ENCODE peak calls at places on chromosome 3, in seven cellular contexts. V is CD8-positive, alpha-beta T cell; C is AG04450; I is uterus; F is heart left ventricle; Y is OCI-LY7; W is stomach. B is an unnamed sample.

GRCh38 chr3:4822568-4822967 is 156.7 kb upstream of the BHLHE40 start:
- DNase-seq in W (no peak), V (no peak), C (no peak), F (no peak), I (no peak), Y (no peak), B (no peak)

GRCh38 chr3:142664819-142665218 is 59.0 kb upstream of the TRPC1 start:
- DNase-seq in C (no peak), F (no peak), V (no peak), W (no peak), Y (no peak), I (no peak), B (no peak)

GRCh38 chr3:141410861-141411771 is 42.8 kb downstream of the ZBTB38 start:
- DNase-seq in W (no peak), V (peak), I (no peak), F (no peak), Y (no peak), C (no peak), B (peak)

GRCh38 chr3:94024385-94024784 is 4.0 kb downstream of the STX19 start:
- DNase-seq in F (no peak), Y (no peak), V (no peak), C (no peak), W (no peak), I (no peak), B (no peak)

GRCh38 chr3:194485876-194486539 is 794 bp downstream of the ATP13A3 start:
- DNase-seq in V (peak), Y (peak), I (peak), F (peak), C (no peak), W (peak), B (peak)

GRCh38 chr3:33665294-33665693 is 52.8 kb downstream of the CLASP2 start:
- DNase-seq in C (no peak), F (no peak), V (no peak), Y (no peak), W (no peak), I (no peak), B (no peak)

GRCh38 chr3:58188921-58189451 is 21.8 kb downstream of the DNASE1L3 start:
- DNase-seq in V (no peak), I (no peak), W (no peak), F (no peak), Y (no peak), C (no peak), B (no peak)

GRCh38 chr3:57977755-57978715 is 30.2 kb upstream of the FLNB start:
- DNase-seq in I (no peak), W (no peak), C (no peak), F (no peak), Y (no peak), V (no peak), B (peak)

GRCh38 chr3:23075478-23075877 is 127.6 kb upstream of the UBE2E2 start:
- DNase-seq in I (no peak), Y (no peak), F (no peak), V (no peak), C (no peak), W (no peak), B (no peak)

GRCh38 chr3:126110431-126111125 is 26.7 kb upstream of the SLC41A3 start:
- DNase-seq in V (no peak), I (peak), F (no peak), C (no peak), W (peak), Y (no peak), B (no peak)

GRCh38 chr3:185552358-185552877 is at the start of gene LIPH:
- DNase-seq in Y (no peak), I (no peak), V (no peak), C (no peak), F (no peak), W (peak), B (no peak)

GRCh38 chr3:150237490-150237889 is 170.6 kb upstream of the TSC22D2 start:
- DNase-seq in V (no peak), W (no peak), I (peak), C (no peak), Y (no peak), F (no peak), B (no peak)

GRCh38 chr3:70119892-70120291 is 120.4 kb downstream of the SAMMSON start:
- DNase-seq in I (no peak), C (no peak), F (no peak), V (no peak), W (no peak), Y (no peak), B (no peak)

GRCh38 chr3:186930639-186931486 is 537 bp downstream of the ST6GAL1 start:
- DNase-seq in Y (peak), W (peak), F (peak), C (no peak), V (peak), I (peak), B (no peak)

GRCh38 chr3:50628601-50629000 is 11.7 kb downstream of the MAPKAPK3 start:
- DNase-seq in W (no peak), I (no peak), C (no peak), V (no peak), Y (no peak), F (no peak), B (no peak)

GRCh38 chr3:143731776-143732175 is 116.5 kb downstream of the SLC9A9 start:
- DNase-seq in Y (no peak), C (no peak), F (no peak), W (no peak), I (no peak), V (no peak), B (no peak)

GRCh38 chr3:115071611-115072010 is 75.5 kb downstream of the ZBTB20 start:
- DNase-seq in W (no peak), F (no peak), I (no peak), V (no peak), C (peak), Y (no peak), B (no peak)

GRCh38 chr3:71461749-71462483 is 121.6 kb downstream of the FOXP1 start:
- DNase-seq in I (no peak), C (peak), Y (no peak), V (no peak), W (no peak), F (no peak), B (no peak)

GRCh38 chr3:152084441-152084840 is 184.3 kb upstream of the MBNL1 start:
- DNase-seq in C (no peak), I (no peak), V (no peak), F (no peak), Y (no peak), W (no peak), B (no peak)

GRCh38 chr3:30227571-30228301 is 378.7 kb upstream of the TGFBR2 start:
- DNase-seq in I (no peak), V (no peak), F (no peak), C (peak), Y (no peak), W (no peak), B (no peak)

GRCh38 chr3:78163379-78163778 is 1123.5 kb downstream of the ROBO2 start:
- DNase-seq in V (no peak), F (no peak), W (no peak), Y (no peak), I (no peak), C (no peak), B (no peak)

GRCh38 chr3:157119369-157119951 is 40.5 kb downstream of the CCNL1 start:
- DNase-seq in V (no peak), Y (no peak), C (no peak), I (no peak), F (no peak), W (no peak), B (no peak)

GRCh38 chr3:119456469-119456868 is 6.9 kb downstream of the TMEM39A start:
- DNase-seq in W (no peak), I (no peak), V (no peak), Y (no peak), F (no peak), C (no peak), B (no peak)

GRCh38 chr3:190543656-190544055 is 29.8 kb downstream of the IL1RAP start:
- DNase-seq in Y (no peak), F (no peak), I (no peak), V (no peak), C (no peak), W (no peak), B (no peak)

GRCh38 chr3:154885016-154885415 is 195.1 kb upstream of the MME start:
- DNase-seq in C (peak), F (no peak), Y (no peak), I (no peak), V (no peak), W (no peak), B (no peak)

GRCh38 chr3:74122281-74122680 is 492.2 kb downstream of the CNTN3 start:
- DNase-seq in C (no peak), Y (no peak), F (no peak), I (no peak), W (no peak), V (no peak), B (no peak)

GRCh38 chr3:78076379-78076778 is 1036.5 kb downstream of the ROBO2 start:
- DNase-seq in Y (no peak), F (no peak), V (no peak), I (no peak), W (no peak), C (no peak), B (no peak)

GRCh38 chr3:195907730-195908438 is 467 bp downstream of the TNK2 start:
- DNase-seq in V (peak), F (peak), W (peak), Y (peak), C (no peak), I (no peak), B (peak)

GRCh38 chr3:109903100-109903499 is 565.8 kb upstream of the DPPA4 start:
- DNase-seq in W (no peak), I (no peak), C (no peak), V (no peak), Y (no peak), F (no peak), B (no peak)

DNA sequence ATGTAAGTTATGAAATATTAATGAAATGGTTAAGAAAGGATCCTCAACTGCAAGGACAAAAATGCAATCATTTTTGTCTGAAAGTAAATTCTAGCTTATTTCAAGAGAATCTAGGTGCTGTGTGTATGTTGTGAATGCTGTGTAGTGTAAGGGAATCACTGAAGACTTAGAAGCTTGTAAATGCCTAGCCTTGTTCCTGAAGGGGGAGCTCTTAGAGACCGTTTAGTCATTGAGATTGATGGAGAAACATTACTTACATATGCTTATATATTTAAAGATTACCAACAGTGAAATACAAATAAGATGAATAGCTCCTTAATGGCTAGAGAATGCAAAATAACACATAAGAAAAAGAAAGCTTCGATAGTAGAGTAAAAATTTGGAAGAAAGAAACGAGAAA is 67.9 kb downstream of the CNTN4 start:
- DNase-seq in I (no peak), Y (no peak), C (no peak), V (no peak), W (no peak), F (no peak), B (no peak)
- H3K27ac ChIP-seq in I (no peak), Y (no peak), C (no peak), V (no peak), W (no peak), F (no peak), B (no peak)

DNA sequence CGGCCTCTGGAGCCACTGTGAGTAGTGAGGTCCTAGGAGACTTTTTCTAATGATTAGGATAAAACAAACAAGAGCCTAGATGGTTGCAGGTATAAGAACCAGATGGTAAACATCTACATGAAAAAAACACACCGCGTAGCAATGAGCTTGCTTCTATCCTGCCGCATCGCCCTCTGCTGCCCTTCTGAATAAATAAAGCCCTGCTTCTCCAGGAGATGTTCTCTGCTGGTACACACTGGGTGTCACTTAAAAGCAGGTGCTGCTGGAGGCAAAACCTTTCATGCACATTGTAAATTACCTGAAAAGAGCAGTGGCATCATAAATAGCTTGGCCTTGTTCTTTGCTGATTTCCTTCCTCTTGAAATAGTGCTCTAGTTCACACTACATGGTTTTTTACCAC is 164.4 kb upstream of the TOPAZ1 start:
- DNase-seq in C (no peak), Y (peak), W (no peak), F (no peak), I (no peak), V (no peak), B (no peak)
- TF ChIP-seq CTCF in C (no peak), Y (peak), W (no peak), F (peak), I (no peak), V (no peak), B (no peak)

GRCh38 chr3:181730934-181731333 is 19.2 kb downstream of the SOX2 start:
- DNase-seq in I (no peak), Y (no peak), F (no peak), C (no peak), W (no peak), V (no peak), B (no peak)
- H3K27ac ChIP-seq in I (no peak), Y (no peak), F (no peak), C (no peak), W (no peak), V (no peak), B (no peak)

GRCh38 chr3:105828703-105829102 is 40.1 kb downstream of the CBLB start:
- DNase-seq in Y (no peak), F (no peak), V (no peak), I (no peak), C (no peak), W (no peak), B (no peak)

GRCh38 chr3:105829229-105829628 is 39.6 kb downstream of the CBLB start:
- DNase-seq in F (no peak), C (no peak), Y (no peak), I (no peak), V (peak), W (no peak), B (no peak)

GRCh38 chr3:105829879-105830622 is 38.8 kb downstream of the CBLB start:
- DNase-seq in C (no peak), F (no peak), I (no peak), W (no peak), Y (no peak), V (no peak), B (no peak)

GRCh38 chr3:105827101-105827634 is 41.6 kb downstream of the CBLB start:
- DNase-seq in Y (no peak), I (no peak), F (no peak), V (no peak), C (no peak), W (no peak), B (no peak)

GRCh38 chr3:105827959-105828358 is 40.9 kb downstream of the CBLB start:
- DNase-seq in W (no peak), F (peak), I (no peak), Y (no peak), V (no peak), C (peak), B (no peak)
- TF ChIP-seq CTCF in W (peak), F (peak), I (peak), Y (no peak), V (no peak), C (peak), B (no peak)

DNA sequence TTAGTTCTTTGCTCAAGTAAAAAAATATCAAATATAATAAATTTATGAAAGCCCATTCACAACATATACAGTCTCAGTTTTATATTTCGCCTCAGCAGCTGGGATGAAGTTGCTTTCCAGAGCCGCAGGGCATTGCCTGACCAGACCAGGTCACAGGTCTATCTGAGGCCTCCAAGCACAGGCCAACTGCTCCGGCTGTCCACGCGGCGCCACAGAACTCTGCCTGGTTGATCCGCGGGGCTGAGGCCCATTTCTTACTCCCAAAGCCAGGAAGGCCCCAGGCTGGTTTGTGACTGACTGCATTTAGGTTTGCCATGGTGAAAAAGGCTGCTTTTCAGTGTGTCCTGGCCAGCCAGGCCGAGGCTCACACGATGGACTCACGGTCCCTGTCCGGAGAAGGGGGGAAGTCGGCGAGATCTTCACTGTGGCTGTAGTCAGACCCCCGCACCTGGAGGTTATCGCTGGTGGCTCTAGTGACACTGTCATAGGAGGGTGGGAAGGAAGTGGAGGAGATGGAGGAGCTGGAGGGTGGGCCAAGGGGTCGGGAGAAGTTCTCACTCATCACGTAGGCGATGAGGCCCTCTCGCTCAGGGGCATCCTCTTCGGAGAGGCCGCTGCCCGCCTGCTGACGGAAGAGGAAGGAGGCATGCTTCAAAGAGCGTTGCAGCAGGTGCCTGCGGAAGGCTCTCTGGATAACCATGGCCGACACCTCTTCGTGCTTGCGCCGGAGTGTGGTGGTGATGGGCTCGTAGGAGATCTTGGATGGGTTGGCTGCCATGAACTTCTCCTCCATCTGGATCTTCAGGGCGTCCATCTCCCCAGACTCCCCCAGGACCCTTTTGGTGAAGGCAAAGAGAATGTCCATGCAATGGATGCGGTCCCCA is 54.1 kb downstream of the EXOG start:
- DNase-seq in C (no peak), Y (no peak), W (peak), V (no peak), F (no peak), I (no peak), B (no peak)
- H3K27ac ChIP-seq in C (no peak), Y (no peak), W (no peak), V (no peak), F (peak), I (no peak), B (no peak)

GRCh38 chr3:129602730-129603560 is 3.5 kb downstream of the PLXND1 start:
- DNase-seq in Y (no peak), V (no peak), F (peak), C (peak), I (peak), W (no peak), B (no peak)

GRCh38 chr3:129604942-129605592 is 1.4 kb downstream of the PLXND1 start:
- DNase-seq in W (no peak), C (no peak), F (no peak), V (no peak), I (no peak), Y (no peak), B (no peak)

GRCh38 chr3:129604223-129604941 is 2.1 kb downstream of the PLXND1 start:
- DNase-seq in C (no peak), F (no peak), Y (no peak), I (no peak), V (no peak), W (no peak), B (no peak)

GRCh38 chr3:129602309-129602708 is 4.2 kb downstream of the PLXND1 start:
- DNase-seq in F (peak), C (no peak), I (no peak), V (no peak), Y (no peak), W (no peak), B (no peak)

DNA sequence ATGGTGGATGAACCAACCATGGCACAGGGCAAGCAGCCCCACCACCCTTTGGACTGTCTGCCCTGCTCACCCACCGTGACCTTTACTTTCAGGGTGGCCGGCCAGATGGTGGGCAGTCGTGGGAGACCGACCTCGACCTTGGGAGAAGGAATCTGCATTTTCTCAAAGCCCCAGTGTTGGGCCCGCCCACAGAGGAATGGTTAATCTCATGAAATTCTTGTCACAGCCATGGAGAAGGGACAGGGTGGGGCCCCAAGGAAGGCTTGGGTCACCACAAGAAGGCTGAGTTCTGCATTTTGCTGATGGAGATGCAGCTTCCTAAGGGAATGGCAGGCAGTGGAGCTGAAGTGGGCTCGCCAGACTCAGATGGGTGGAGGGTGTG is 2.9 kb downstream of the PLXND1 start:
- DNase-seq in V (no peak), I (no peak), C (no peak), Y (no peak), W (no peak), F (peak), B (no peak)
- TF ChIP-seq CTCF in V (no peak), I (no peak), C (no peak), Y (no peak), W (no peak), F (no peak), B (no peak)

DNA sequence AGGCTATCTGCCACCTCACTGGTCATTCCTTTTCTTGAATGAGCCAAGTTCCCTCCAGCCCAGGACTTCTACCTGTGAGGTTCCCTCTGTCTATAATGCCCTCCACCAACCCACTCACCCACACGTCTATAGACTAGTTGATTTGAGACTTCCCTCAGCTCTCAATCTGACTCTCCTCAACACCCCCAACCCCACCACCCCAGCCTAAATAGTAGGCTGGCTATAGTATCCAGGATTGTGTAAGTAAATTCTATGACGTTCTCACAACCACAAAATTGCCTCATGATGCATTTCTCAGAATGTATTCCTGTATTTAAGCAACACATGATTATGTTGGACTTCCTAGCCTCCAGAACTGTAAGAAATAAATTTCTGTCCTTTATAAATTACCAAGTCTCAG is 2.2 kb downstream of the PLSCR1 start:
- DNase-seq in I (no peak), W (no peak), F (no peak), C (no peak), Y (no peak), V (no peak), B (no peak)
- H3K27ac ChIP-seq in I (peak), W (peak), F (peak), C (no peak), Y (no peak), V (no peak), B (peak)